ENCODE peak calls at places on chromosomes 2 and 18, in eight cellular contexts. One of them, this sample, is unnamed.
A peak's percentile ranks its signal among the peaks of the same experiment; 100 is the strongest.

GRCh38 chr2:136381722-136382633 is 264.0 kb upstream of the CXCR4 start:
- DNase-seq in esophagus squamous epithelium: no peak
- DNase-seq in keratinocyte: no peak
- DNase-seq in left ventricle myocardium inferior: no peak
- DNase-seq in NB4: peak; percentile 94
- DNase-seq in lung: no peak
- DNase-seq in lower leg skin: no peak
- DNase-seq in GM06990: peak; percentile 89
- DNase-seq in this sample: no peak

GRCh38 chr2:52082646-52083045 is 1050.7 kb upstream of the NRXN1 start:
- DNase-seq in esophagus squamous epithelium: no peak
- DNase-seq in GM06990: no peak
- DNase-seq in keratinocyte: no peak
- DNase-seq in lung: no peak
- DNase-seq in NB4: no peak
- DNase-seq in left ventricle myocardium inferior: no peak
- DNase-seq in lower leg skin: no peak
- DNase-seq in this sample: no peak

GRCh38 chr2:16973586-16974274 is 308.1 kb upstream of the CYRIA start:
- DNase-seq in keratinocyte: no peak
- DNase-seq in lower leg skin: no peak
- DNase-seq in lung: no peak
- DNase-seq in NB4: no peak
- DNase-seq in esophagus squamous epithelium: no peak
- DNase-seq in left ventricle myocardium inferior: no peak
- DNase-seq in GM06990: no peak
- DNase-seq in this sample: no peak

GRCh38 chr2:191048073-191048472 is 34.1 kb upstream of the STAT1 start:
- DNase-seq in esophagus squamous epithelium: no peak
- DNase-seq in GM06990: no peak
- DNase-seq in keratinocyte: no peak
- DNase-seq in NB4: no peak
- DNase-seq in lower leg skin: no peak
- DNase-seq in left ventricle myocardium inferior: no peak
- DNase-seq in lung: no peak
- DNase-seq in this sample: no peak

GRCh38 chr18:40159141-40160017 is 1795.7 kb upstream of the PIK3C3 start:
- DNase-seq in keratinocyte: no peak
- DNase-seq in NB4: peak; percentile 38
- DNase-seq in esophagus squamous epithelium: no peak
- DNase-seq in GM06990: no peak
- DNase-seq in lung: no peak
- DNase-seq in lower leg skin: no peak
- DNase-seq in left ventricle myocardium inferior: no peak
- DNase-seq in this sample: no peak

GRCh38 chr2:63613391-63613901 is 24.7 kb downstream of the MDH1 start:
- DNase-seq in GM06990: no peak
- DNase-seq in lower leg skin: no peak
- DNase-seq in lung: no peak
- DNase-seq in keratinocyte: no peak
- DNase-seq in NB4: no peak
- DNase-seq in esophagus squamous epithelium: no peak
- DNase-seq in left ventricle myocardium inferior: no peak
- DNase-seq in this sample: no peak

GRCh38 chr2:235206980-235207579 is 255.3 kb downstream of the SH3BP4 start:
- DNase-seq in left ventricle myocardium inferior: no peak
- DNase-seq in NB4: no peak
- DNase-seq in lower leg skin: peak; percentile 65
- DNase-seq in esophagus squamous epithelium: no peak
- DNase-seq in keratinocyte: no peak
- DNase-seq in GM06990: peak; percentile 24
- DNase-seq in lung: no peak
- DNase-seq in this sample: no peak

GRCh38 chr2:217707116-217707742 is 295.6 kb downstream of the TNS1 start:
- DNase-seq in NB4: no peak
- DNase-seq in lung: no peak
- DNase-seq in keratinocyte: peak; percentile 81
- DNase-seq in lower leg skin: peak; percentile 89
- DNase-seq in esophagus squamous epithelium: no peak
- DNase-seq in GM06990: no peak
- DNase-seq in left ventricle myocardium inferior: no peak
- DNase-seq in this sample: no peak

GRCh38 chr2:173990970-173991819 is 26.0 kb upstream of the SP3 start:
- DNase-seq in NB4: no peak
- DNase-seq in lung: peak; percentile 56
- DNase-seq in GM06990: peak; percentile 56
- DNase-seq in lower leg skin: peak; percentile 96
- DNase-seq in esophagus squamous epithelium: no peak
- DNase-seq in left ventricle myocardium inferior: peak; percentile 85
- DNase-seq in keratinocyte: no peak
- DNase-seq in this sample: peak; percentile 85

GRCh38 chr2:234705108-234705507 is 208.2 kb upstream of the ARL4C start:
- DNase-seq in lung: no peak
- DNase-seq in NB4: no peak
- DNase-seq in lower leg skin: peak; percentile 23
- DNase-seq in keratinocyte: no peak
- DNase-seq in left ventricle myocardium inferior: no peak
- DNase-seq in esophagus squamous epithelium: no peak
- DNase-seq in GM06990: no peak
- DNase-seq in this sample: no peak

GRCh38 chr2:62464608-62465007 is 41.4 kb downstream of the TMEM17 start:
- DNase-seq in NB4: no peak
- DNase-seq in left ventricle myocardium inferior: no peak
- DNase-seq in lower leg skin: no peak
- DNase-seq in lung: no peak
- DNase-seq in GM06990: no peak
- DNase-seq in keratinocyte: no peak
- DNase-seq in esophagus squamous epithelium: no peak
- DNase-seq in this sample: no peak

GRCh38 chr2:62465039-62465740 is 40.8 kb downstream of the TMEM17 start:
- DNase-seq in GM06990: no peak
- DNase-seq in lung: no peak
- DNase-seq in NB4: no peak
- DNase-seq in lower leg skin: no peak
- DNase-seq in left ventricle myocardium inferior: no peak
- DNase-seq in esophagus squamous epithelium: no peak
- DNase-seq in keratinocyte: no peak
- DNase-seq in this sample: no peak

GRCh38 chr2:62466501-62466854 is 39.5 kb downstream of the TMEM17 start:
- DNase-seq in keratinocyte: no peak
- DNase-seq in NB4: no peak
- DNase-seq in left ventricle myocardium inferior: no peak
- DNase-seq in lower leg skin: no peak
- DNase-seq in esophagus squamous epithelium: no peak
- DNase-seq in lung: no peak
- DNase-seq in GM06990: no peak
- DNase-seq in this sample: no peak

GRCh38 chr2:62467100-62467474 is 38.9 kb downstream of the TMEM17 start:
- DNase-seq in GM06990: no peak
- DNase-seq in esophagus squamous epithelium: no peak
- DNase-seq in left ventricle myocardium inferior: no peak
- DNase-seq in keratinocyte: no peak
- DNase-seq in NB4: no peak
- DNase-seq in lower leg skin: no peak
- DNase-seq in lung: no peak
- DNase-seq in this sample: no peak

DNA sequence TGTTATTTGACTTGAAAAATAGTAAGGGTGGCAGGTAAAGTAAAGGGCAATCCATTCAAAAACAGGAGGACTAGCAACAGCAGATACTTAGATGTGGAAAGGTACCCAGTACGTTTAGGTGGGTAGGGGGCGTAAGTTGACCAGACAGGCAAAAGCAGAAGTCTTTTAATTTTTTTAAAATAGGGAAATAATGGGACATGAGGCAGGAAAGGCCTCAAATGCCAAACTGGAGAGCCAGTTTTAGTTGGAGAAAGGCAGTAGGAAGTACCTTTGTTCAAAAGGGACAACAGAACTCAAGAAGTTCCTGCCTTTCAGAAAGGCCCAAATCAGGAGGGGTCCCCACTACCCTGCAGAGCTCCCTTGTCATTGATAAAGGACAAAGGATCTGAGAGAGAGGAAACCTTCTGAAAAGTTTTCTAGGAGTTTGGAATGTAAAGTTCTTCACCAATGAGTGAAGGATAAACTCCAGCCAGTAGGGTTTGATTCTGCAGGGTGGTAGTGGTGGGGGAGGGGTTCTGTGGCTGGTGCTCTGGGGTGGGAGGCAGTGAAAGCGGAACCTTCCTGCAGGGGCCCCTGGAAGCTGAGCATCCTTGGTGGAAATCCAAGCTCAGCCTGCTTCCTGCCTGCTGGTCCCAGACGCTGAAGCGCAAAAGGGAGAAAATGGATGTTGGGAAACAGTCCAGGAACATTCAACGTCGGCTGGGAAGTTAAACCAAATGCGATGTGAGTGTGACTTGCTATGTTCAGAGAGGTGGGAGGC is 40.1 kb downstream of the TMEM17 start:
- DNase-seq in NB4: peak; percentile 37
- DNase-seq in left ventricle myocardium inferior: no peak
- DNase-seq in keratinocyte: no peak
- DNase-seq in esophagus squamous epithelium: no peak
- DNase-seq in GM06990: no peak
- DNase-seq in lung: no peak
- DNase-seq in lower leg skin: no peak
- DNase-seq in this sample: no peak
- TF ChIP-seq CTCF in NB4: no peak
- TF ChIP-seq CTCF in left ventricle myocardium inferior: no peak
- TF ChIP-seq CTCF in keratinocyte: no peak
- TF ChIP-seq CTCF in esophagus squamous epithelium: no peak
- TF ChIP-seq CTCF in GM06990: no peak
- TF ChIP-seq CTCF in lung: no peak
- TF ChIP-seq CTCF in lower leg skin: no peak
- TF ChIP-seq CTCF in this sample: no peak

GRCh38 chr2:47272031-47272864 is 117.1 kb upstream of the STPG4 start:
- DNase-seq in left ventricle myocardium inferior: peak; percentile 71
- DNase-seq in NB4: peak; percentile 67
- DNase-seq in lung: peak; percentile 71
- DNase-seq in keratinocyte: peak; percentile 33
- DNase-seq in lower leg skin: peak; percentile 92
- DNase-seq in esophagus squamous epithelium: no peak
- DNase-seq in GM06990: peak; percentile 68
- DNase-seq in this sample: peak; percentile 73

GRCh38 chr2:47269316-47270232 is 114.5 kb upstream of the STPG4 start:
- DNase-seq in esophagus squamous epithelium: no peak
- DNase-seq in keratinocyte: peak; percentile 97
- DNase-seq in NB4: no peak
- DNase-seq in lung: peak; percentile 68
- DNase-seq in left ventricle myocardium inferior: peak; percentile 22
- DNase-seq in lower leg skin: peak; percentile 91
- DNase-seq in GM06990: no peak
- DNase-seq in this sample: no peak

GRCh38 chr2:47272905-47273758 is 118.0 kb upstream of the STPG4 start:
- DNase-seq in keratinocyte: no peak
- DNase-seq in lung: no peak
- DNase-seq in NB4: peak; percentile 57
- DNase-seq in GM06990: no peak
- DNase-seq in lower leg skin: peak; percentile 75
- DNase-seq in esophagus squamous epithelium: no peak
- DNase-seq in left ventricle myocardium inferior: no peak
- DNase-seq in this sample: no peak

GRCh38 chr2:47271054-47272000 is 116.2 kb upstream of the STPG4 start:
- DNase-seq in left ventricle myocardium inferior: no peak
- DNase-seq in lower leg skin: peak; percentile 58
- DNase-seq in NB4: peak; percentile 28
- DNase-seq in keratinocyte: no peak
- DNase-seq in lung: no peak
- DNase-seq in GM06990: no peak
- DNase-seq in esophagus squamous epithelium: no peak
- DNase-seq in this sample: no peak

GRCh38 chr2:47270421-47270820 is 115.3 kb upstream of the STPG4 start:
- DNase-seq in lower leg skin: peak; percentile 42
- DNase-seq in GM06990: no peak
- DNase-seq in NB4: no peak
- DNase-seq in lung: no peak
- DNase-seq in left ventricle myocardium inferior: no peak
- DNase-seq in esophagus squamous epithelium: no peak
- DNase-seq in keratinocyte: no peak
- DNase-seq in this sample: peak; percentile 95
- H3K4me3 ChIP-seq in lower leg skin: no peak overlapping the region
- H3K4me3 ChIP-seq in GM06990: no peak overlapping the region
- H3K4me3 ChIP-seq in NB4: no peak overlapping the region
- H3K4me3 ChIP-seq in lung: no peak overlapping the region
- H3K4me3 ChIP-seq in left ventricle myocardium inferior: no peak overlapping the region
- H3K4me3 ChIP-seq in esophagus squamous epithelium: no peak overlapping the region
- H3K4me3 ChIP-seq in keratinocyte: no peak overlapping the region
- H3K4me3 ChIP-seq in this sample: no peak overlapping the region

DNA sequence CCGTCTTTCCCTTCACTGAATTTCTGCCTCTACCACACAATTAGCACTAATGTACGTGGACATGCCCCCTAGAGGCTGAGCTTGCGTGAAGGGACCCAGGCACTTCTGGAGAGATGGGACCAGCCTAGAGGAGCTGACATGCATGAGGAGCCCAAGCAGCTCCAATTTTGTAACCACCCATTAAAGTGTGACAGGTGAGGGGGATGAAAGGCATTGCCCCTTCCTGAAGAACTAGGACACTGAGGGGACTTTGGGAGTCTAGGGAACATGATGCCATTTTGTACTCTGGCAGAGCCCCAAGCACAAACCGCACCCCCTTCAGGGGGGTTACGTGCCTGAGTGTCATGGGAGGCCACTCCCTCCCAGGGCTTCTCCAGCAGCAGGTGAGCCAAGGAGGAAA is 63.6 kb downstream of the HNRNPLL start:
- DNase-seq in left ventricle myocardium inferior: no peak
- DNase-seq in keratinocyte: no peak
- DNase-seq in lung: no peak
- DNase-seq in GM06990: no peak
- DNase-seq in esophagus squamous epithelium: no peak
- DNase-seq in NB4: peak; percentile 33
- DNase-seq in lower leg skin: no peak
- DNase-seq in this sample: no peak
- TF ChIP-seq CTCF in left ventricle myocardium inferior: no peak
- TF ChIP-seq CTCF in keratinocyte: no peak
- TF ChIP-seq CTCF in lung: no peak
- TF ChIP-seq CTCF in GM06990: peak; percentile 10
- TF ChIP-seq CTCF in esophagus squamous epithelium: no peak
- TF ChIP-seq CTCF in NB4: peak; percentile 29
- TF ChIP-seq CTCF in lower leg skin: no peak
- TF ChIP-seq CTCF in this sample: no peak

GRCh38 chr18:77107218-77107815 is 25.3 kb downstream of the MBP start:
- DNase-seq in esophagus squamous epithelium: no peak
- DNase-seq in lung: no peak
- DNase-seq in GM06990: no peak
- DNase-seq in left ventricle myocardium inferior: no peak
- DNase-seq in keratinocyte: no peak
- DNase-seq in lower leg skin: peak; percentile 77
- DNase-seq in NB4: no peak
- DNase-seq in this sample: no peak
- H3K4me3 ChIP-seq in esophagus squamous epithelium: no peak overlapping the region
- H3K4me3 ChIP-seq in lung: no peak overlapping the region
- H3K4me3 ChIP-seq in GM06990: no peak overlapping the region
- H3K4me3 ChIP-seq in left ventricle myocardium inferior: peak overlapping the region; percentile 40
- H3K4me3 ChIP-seq in keratinocyte: no peak overlapping the region
- H3K4me3 ChIP-seq in lower leg skin: no peak overlapping the region
- H3K4me3 ChIP-seq in NB4: no peak overlapping the region
- H3K4me3 ChIP-seq in this sample: no peak overlapping the region

This sample was measured in testis.